ENCODE peak calls at places on chromosomes 1 and 21, in four cellular contexts. V is upper lobe of left lung, T is epithelial cell of proximal tubule, E is MCF 10A. Z is an unnamed sample.
A peak's percentile ranks its signal among the peaks of the same experiment; 100 is the strongest.

GRCh38 chr21:33033961-33034413 is 8.3 kb downstream of the OLIG2 start:
- DNase-seq in E (no peak), T (no peak), V (no peak), Z (no peak)

GRCh38 chr1:78619446-78619802 is 824 bp upstream of the IFI44L start:
- DNase-seq in V (no peak), T (no peak), E (no peak), Z (no peak)

GRCh38 chr1:145927916-145928647 is 798 bp upstream of the RBM8A start:
- DNase-seq in T (no peak), E (no peak), V (no peak), Z (no peak)

GRCh38 chr1:113929750-113930498 is 800 bp downstream of the HIPK1 start:
- DNase-seq in V (peak; percentile 71), E (peak; percentile 22), T (no peak), Z (no peak)

GRCh38 chr1:33407750-33408436 is 23.0 kb downstream of the PHC2 start:
- DNase-seq in T (no peak), E (no peak), V (no peak), Z (no peak)

GRCh38 chr1:62800274-62800673 is 16.3 kb downstream of the ATG4C start:
- DNase-seq in E (no peak), V (no peak), T (no peak), Z (no peak)

GRCh38 chr1:25697426-25698220 is 81.0 kb downstream of the MAN1C1 start:
- DNase-seq in T (no peak), E (no peak), V (no peak), Z (no peak)

GRCh38 chr1:34781071-34781843 is at the start of gene GJB3:
- DNase-seq in T (no peak), E (peak; percentile 67), V (no peak), Z (no peak)

GRCh38 chr1:10900691-10901090 is 104.2 kb upstream of the CASZ1 start:
- DNase-seq in V (peak; percentile 48), E (peak; percentile 94), T (no peak), Z (no peak)

GRCh38 chr1:20158358-20159070 is 19.4 kb downstream of the PLA2G2F start:
- DNase-seq in V (no peak), E (no peak), T (no peak), Z (no peak)

GRCh38 chr1:220791287-220791686 is 4.6 kb downstream of the MTARC1 start:
- DNase-seq in E (peak; percentile 96), V (no peak), T (no peak), Z (no peak)

GRCh38 chr21:35982717-35983116 is 77.6 kb downstream of the SETD4 start:
- DNase-seq in E (no peak), V (no peak), T (no peak), Z (no peak)

GRCh38 chr1:29974345-29974744 is 738.0 kb downstream of the PTPRU start:
- DNase-seq in E (peak; percentile 53), T (peak; percentile 97), V (no peak), Z (peak; percentile 99)

GRCh38 chr1:156608981-156609380 is 7.7 kb upstream of the GPATCH4 start:
- DNase-seq in T (no peak), E (peak; percentile 71), V (no peak), Z (no peak)

GRCh38 chr1:147243228-147243685 is 773 bp downstream of the CHD1L start:
- DNase-seq in E (no peak), V (no peak), T (no peak), Z (no peak)

GRCh38 chr21:42474043-42474831 is 21.8 kb downstream of the RSPH1 start:
- DNase-seq in V (peak; percentile 83), E (peak; percentile 80), T (peak; percentile 76), Z (peak; percentile 72)

GRCh38 chr1:69739181-69739580 is 171.5 kb downstream of the LRRC7 start:
- DNase-seq in T (no peak), V (no peak), E (no peak), Z (no peak)

GRCh38 chr1:1146596-1146995 is 27.1 kb upstream of the TTLL10 start:
- DNase-seq in T (no peak), E (no peak), V (no peak), Z (no peak)

GRCh38 chr1:158060001-158060400 is 66.6 kb downstream of the KIRREL1 start:
- DNase-seq in T (no peak), E (no peak), V (no peak), Z (no peak)

GRCh38 chr1:72397786-72398185 is 115.4 kb upstream of the NEGR1 start:
- DNase-seq in T (no peak), V (peak; percentile 25), E (peak; percentile 80), Z (no peak)

DNA sequence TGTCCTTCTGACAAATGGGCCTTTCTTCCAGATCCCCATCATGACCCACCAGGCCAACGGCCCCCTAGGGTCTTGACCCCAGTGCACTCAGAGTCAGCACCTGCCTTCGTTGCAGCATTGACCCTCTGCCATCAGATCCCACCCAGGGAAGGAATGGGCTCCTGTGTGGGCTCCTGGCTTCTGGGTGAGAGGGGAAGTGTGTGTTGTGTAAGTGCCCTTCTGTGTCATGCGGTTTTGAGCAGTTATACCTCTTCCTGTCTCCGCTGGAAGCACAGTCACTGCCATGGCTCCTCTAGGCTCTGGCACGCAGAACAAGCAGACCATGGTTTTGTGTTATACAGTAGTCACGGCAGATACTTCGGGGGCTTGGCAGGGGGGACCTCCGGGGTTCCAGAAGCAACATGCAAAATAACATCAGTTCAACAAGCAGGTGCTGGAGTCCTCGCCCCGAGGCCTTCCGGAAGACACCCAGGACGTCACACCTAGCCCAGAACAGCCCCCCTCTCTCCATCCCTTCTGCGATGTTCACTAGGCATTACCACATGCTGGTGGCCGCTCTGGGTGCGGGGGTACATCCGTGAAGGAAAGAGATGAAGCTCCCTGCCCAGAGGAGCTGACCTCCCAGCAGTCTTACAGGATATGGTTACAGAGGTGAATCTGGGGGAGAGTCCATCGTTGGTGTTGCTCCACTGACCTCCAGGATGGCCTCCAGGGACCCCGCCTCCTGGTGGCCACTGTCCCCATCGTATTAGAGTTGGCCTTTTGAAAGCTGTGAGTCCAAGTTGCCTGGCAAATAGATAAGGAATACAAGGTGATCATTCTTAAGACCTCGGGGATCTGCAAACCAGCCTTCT is 17.4 kb upstream of the KCNAB2 start:
- DNase-seq in E (peak; percentile 71), T (no peak), V (peak; percentile 76), Z (no peak)
- TF ChIP-seq CTCF in E (no peak), T (no peak), V (no peak), Z (no peak)

GRCh38 chr1:198604973-198605372 is 33.9 kb upstream of the PTPRC start:
- DNase-seq in E (no peak), V (no peak), T (no peak), Z (no peak)

GRCh38 chr1:198600906-198601305 is 37.9 kb upstream of the PTPRC start:
- DNase-seq in V (no peak), T (no peak), E (no peak), Z (no peak)

GRCh38 chr1:198605426-198605825 is 33.4 kb upstream of the PTPRC start:
- DNase-seq in V (no peak), E (no peak), T (no peak), Z (no peak)

GRCh38 chr1:198599749-198600148 is 39.1 kb upstream of the PTPRC start:
- DNase-seq in V (no peak), T (no peak), E (no peak), Z (no peak)

DNA sequence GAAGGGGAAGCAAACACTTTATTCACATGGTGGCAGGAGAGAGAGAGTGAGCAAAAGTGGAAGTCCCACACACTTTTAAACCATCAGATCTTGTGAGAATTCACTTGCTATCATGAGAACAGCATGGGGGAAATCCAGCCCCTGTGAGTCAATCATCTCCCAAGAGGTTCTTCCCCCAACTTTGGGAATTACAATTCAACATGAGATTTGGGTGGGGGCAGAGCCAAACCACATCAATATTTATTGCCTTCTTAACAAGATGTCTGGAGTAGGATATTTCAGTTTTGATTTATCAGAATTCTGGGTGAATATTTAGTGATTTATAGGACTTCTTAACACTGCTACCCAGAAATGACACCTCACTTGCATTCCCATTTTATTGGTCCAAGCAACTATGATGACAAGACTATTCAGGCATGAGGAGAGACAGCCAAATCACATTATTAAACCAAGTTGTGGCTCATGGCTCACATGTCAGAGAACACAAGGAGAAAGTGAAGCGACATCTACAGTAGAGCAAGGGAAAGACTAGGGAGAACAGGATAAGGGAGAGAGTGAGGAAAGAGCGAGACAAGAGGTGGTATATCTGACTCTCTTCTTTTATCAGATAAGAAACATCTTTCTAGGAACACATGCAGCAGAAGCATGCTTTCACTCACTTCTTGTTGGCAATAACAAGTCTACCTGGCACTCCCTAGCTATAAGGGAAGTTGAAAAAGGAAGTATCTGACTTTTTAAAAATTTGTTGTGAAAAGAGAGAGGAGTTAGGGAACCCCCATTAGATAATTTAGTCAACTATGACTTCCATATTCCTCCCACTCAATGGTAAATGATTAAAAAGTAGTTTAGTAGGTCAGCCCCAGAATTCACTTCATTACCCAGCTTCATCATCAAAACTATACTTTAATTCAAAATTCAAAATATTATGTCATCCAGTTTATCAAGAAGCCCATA is 36.6 kb upstream of the PTPRC start:
- DNase-seq in E (no peak), V (no peak), T (no peak), Z (no peak)
- TF ChIP-seq CTCF in E (no peak), V (no peak), T (no peak), Z (no peak)

GRCh38 chr1:110060662-110061060 is 9.8 kb downstream of the ALX3 start:
- DNase-seq in T (no peak), V (no peak), E (no peak), Z (no peak)

GRCh38 chr1:110059133-110059863 is 11.2 kb downstream of the ALX3 start:
- DNase-seq in T (no peak), E (no peak), V (no peak), Z (no peak)

GRCh38 chr1:110062612-110063011 is 7.9 kb downstream of the ALX3 start:
- DNase-seq in V (no peak), T (no peak), E (no peak), Z (no peak)

GRCh38 chr1:110060034-110060661 is 10.3 kb downstream of the ALX3 start:
- DNase-seq in E (peak; percentile 59), V (peak; percentile 41), T (no peak), Z (no peak)

GRCh38 chr1:110061341-110061740 is 9.1 kb downstream of the ALX3 start:
- DNase-seq in E (no peak), V (no peak), T (no peak), Z (no peak)
- TF ChIP-seq CTCF in E (no peak), V (no peak), T (no peak), Z (no peak)

GRCh38 chr1:228415853-228416216 is 826 bp downstream of the TRIM17 start:
- DNase-seq in V (no peak), T (no peak), E (no peak), Z (no peak)

GRCh38 chr1:228415221-228415620 is 1.4 kb downstream of the TRIM17 start:
- DNase-seq in T (no peak), V (no peak), E (no peak), Z (no peak)

GRCh38 chr1:228417471-228418203 is 976 bp upstream of the TRIM17 start:
- DNase-seq in V (no peak), T (no peak), E (no peak), Z (no peak)

GRCh38 chr1:228417061-228417460 is 400 bp upstream of the TRIM17 start:
- DNase-seq in E (no peak), T (no peak), V (no peak), Z (no peak)

DNA sequence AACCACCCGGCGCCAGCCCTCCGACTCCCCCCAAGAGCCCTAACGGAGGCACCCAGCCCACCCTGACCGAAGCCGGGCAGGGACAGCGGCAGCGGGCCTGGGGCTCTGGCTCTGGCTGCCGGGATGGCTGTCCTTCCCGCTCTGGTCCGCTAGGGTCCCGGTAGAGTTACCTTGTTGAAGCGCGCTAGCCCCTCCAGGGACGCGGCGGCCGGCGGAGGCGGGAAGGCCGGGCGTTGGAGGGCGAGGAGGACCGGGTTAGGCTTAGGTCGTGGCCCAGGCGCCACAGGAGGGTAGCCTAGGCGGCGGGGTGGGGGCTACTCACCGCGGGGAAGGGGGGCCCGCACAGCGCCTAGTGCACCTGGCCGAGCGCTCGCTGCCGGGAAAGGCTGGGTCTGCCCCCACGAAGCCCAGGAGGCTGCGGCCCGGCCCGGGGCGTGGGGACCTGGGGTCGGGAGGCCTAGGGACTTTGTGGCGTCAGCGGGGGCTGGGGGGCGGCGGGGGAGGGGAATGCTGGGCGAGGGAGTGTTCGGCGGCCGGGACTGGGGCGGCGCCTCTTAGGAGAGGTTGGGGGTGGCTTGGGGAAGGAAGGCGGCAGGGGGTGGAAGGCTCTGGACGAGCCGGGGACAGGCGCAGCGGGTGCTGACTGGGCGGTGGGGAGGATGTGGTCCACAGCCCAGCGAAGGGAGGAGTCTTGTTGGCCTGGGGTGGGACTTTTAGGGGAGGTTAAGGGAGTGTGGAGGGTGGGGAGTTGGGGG is at the start of gene TRIM17:
- DNase-seq in E (no peak), T (no peak), V (no peak), Z (no peak)
- TF ChIP-seq CTCF in E (no peak), T (no peak), V (peak; percentile 37), Z (peak; percentile 47)

Z was measured in kidney epithelial cell.